ENCODE peak calls at places on chromosome 6, in eight cellular contexts. U, Q, M, S, V, F, Y and D are unnamed samples.

GRCh38 chr6:105177521-105177920 is 2.3 kb downstream of the POPDC3 start:
- DNase-seq in U (no peak), Q (no peak), M (no peak), S (no peak), V (no peak), F (no peak), Y (no peak), D (no peak)

GRCh38 chr6:18330548-18331066 is 56.5 kb upstream of the RNF144B start:
- DNase-seq in U (no peak), Q (no peak), M (no peak), S (no peak), V (no peak), F (no peak), Y (no peak), D (no peak)

GRCh38 chr6:138004423-138005287 is 102.6 kb downstream of the PERP start:
- DNase-seq in U (peak; percentile 53), Q (no peak), M (no peak), S (no peak), V (no peak), F (peak; percentile 41), Y (no peak), D (no peak)

GRCh38 chr6:27601668-27602254 is 128.9 kb upstream of the ZNF184 start:
- DNase-seq in U (peak; percentile 12), Q (no peak), M (no peak), S (no peak), V (peak; percentile 72), F (no peak), Y (no peak), D (no peak)

GRCh38 chr6:63410435-63411426 is 90.9 kb upstream of the LGSN start:
- DNase-seq in U (no peak), Q (no peak), M (no peak), S (no peak), V (no peak), F (no peak), Y (no peak), D (no peak)

GRCh38 chr6:5260111-5260620 is 584 bp downstream of the LYRM4 start:
- DNase-seq in U (peak; percentile 69), Q (no peak), M (peak; percentile 71), S (peak; percentile 40), V (peak; percentile 48), F (peak; percentile 39), Y (peak; percentile 63), D (peak; percentile 68)

GRCh38 chr6:5082487-5083306 is 2.4 kb upstream of the PPP1R3G start:
- DNase-seq in U (peak; percentile 61), Q (no peak), M (no peak), S (no peak), V (peak; percentile 66), F (peak; percentile 81), Y (no peak), D (no peak)

GRCh38 chr6:158068893-158069799 is 87.5 kb downstream of the SYNJ2 start:
- DNase-seq in U (peak; percentile 46), Q (no peak), M (no peak), S (no peak), V (peak; percentile 72), F (peak; percentile 58), Y (peak; percentile 75), D (no peak)

GRCh38 chr6:139960676-139961075 is 586.2 kb upstream of the CITED2 start:
- DNase-seq in U (no peak), Q (no peak), M (no peak), S (no peak), V (no peak), F (no peak), Y (no peak), D (no peak)

GRCh38 chr6:168390746-168391400 is 50.1 kb upstream of the SMOC2 start:
- DNase-seq in U (no peak), Q (no peak), M (no peak), S (no peak), V (no peak), F (no peak), Y (no peak), D (peak; percentile 49)

GRCh38 chr6:34608321-34609091 is 52.4 kb upstream of the SPDEF start:
- DNase-seq in U (no peak), Q (no peak), M (no peak), S (no peak), V (no peak), F (peak; percentile 61), Y (no peak), D (no peak)

GRCh38 chr6:81722503-81723223 is 29.8 kb downstream of the TENT5A start:
- DNase-seq in U (no peak), Q (no peak), M (no peak), S (no peak), V (no peak), F (no peak), Y (no peak), D (no peak)

GRCh38 chr6:105920071-105920470 is 166.1 kb upstream of the PRDM1 start:
- DNase-seq in U (no peak), Q (no peak), M (no peak), S (no peak), V (no peak), F (no peak), Y (no peak), D (no peak)

GRCh38 chr6:35449287-35449881 is 2.8 kb upstream of the FANCE start:
- DNase-seq in U (peak; percentile 78), Q (no peak), M (peak; percentile 27), S (no peak), V (peak; percentile 50), F (peak; percentile 72), Y (no peak), D (no peak)

GRCh38 chr6:138689849-138690248 is 83.7 kb upstream of the CCDC28A start:
- DNase-seq in U (no peak), Q (no peak), M (no peak), S (no peak), V (no peak), F (peak; percentile 36), Y (no peak), D (no peak)

GRCh38 chr6:106253731-106254130 is 71.8 kb downstream of the ATG5 start:
- DNase-seq in U (no peak), Q (no peak), M (no peak), S (no peak), V (no peak), F (peak; percentile 31), Y (no peak), D (no peak)

GRCh38 chr6:3749991-3750323 is 1.6 kb downstream of the PXDC1 start:
- DNase-seq in U (peak; percentile 86), Q (no peak), M (no peak), S (no peak), V (peak; percentile 34), F (peak; percentile 74), Y (peak; percentile 84), D (peak; percentile 57)

GRCh38 chr6:100892693-100893092 is 11.6 kb upstream of the ASCC3 start:
- DNase-seq in U (no peak), Q (no peak), M (no peak), S (no peak), V (no peak), F (no peak), Y (no peak), D (no peak)

GRCh38 chr6:30386166-30386565 is 41.2 kb downstream of the RPP21 start:
- DNase-seq in U (no peak), Q (no peak), M (no peak), S (no peak), V (no peak), F (no peak), Y (no peak), D (no peak)

GRCh38 chr6:37048851-37049734 is 43.6 kb downstream of the FGD2 start:
- DNase-seq in U (peak; percentile 90), Q (no peak), M (peak; percentile 74), S (peak; percentile 40), V (peak; percentile 77), F (peak; percentile 95), Y (no peak), D (peak; percentile 73)

GRCh38 chr6:10202581-10202980 is 212.3 kb downstream of the TFAP2A start:
- DNase-seq in U (no peak), Q (no peak), M (no peak), S (no peak), V (no peak), F (no peak), Y (no peak), D (no peak)

GRCh38 chr6:44855562-44856494 is 468.3 kb downstream of the CDC5L start:
- DNase-seq in U (peak; percentile 87), Q (no peak), M (no peak), S (no peak), V (no peak), F (peak; percentile 56), Y (no peak), D (no peak)

GRCh38 chr6:146914563-146915483 is 289.4 kb upstream of the STXBP5 start:
- DNase-seq in U (peak; percentile 97), Q (no peak), M (no peak), S (no peak), V (peak; percentile 83), F (peak; percentile 96), Y (peak; percentile 49), D (no peak)

GRCh38 chr6:37595859-37596258 is 96.2 kb upstream of the CCDC167 start:
- DNase-seq in U (no peak), Q (no peak), M (no peak), S (no peak), V (no peak), F (no peak), Y (no peak), D (no peak)

GRCh38 chr6:103858003-103858402 is 1001.7 kb downstream of the HACE1 start:
- DNase-seq in U (no peak), Q (no peak), M (no peak), S (no peak), V (no peak), F (no peak), Y (no peak), D (no peak)

GRCh38 chr6:138334000-138334399 is 43.7 kb upstream of the SMIM28 start:
- DNase-seq in U (no peak), Q (no peak), M (no peak), S (no peak), V (no peak), F (no peak), Y (no peak), D (no peak)

GRCh38 chr6:121826156-121826810 is 390.8 kb downstream of the GJA1 start:
- DNase-seq in U (peak; percentile 82), Q (no peak), M (no peak), S (no peak), V (peak; percentile 26), F (peak; percentile 95), Y (no peak), D (no peak)

GRCh38 chr6:156423075-156423474 is 354.1 kb upstream of the ARID1B start:
- DNase-seq in U (peak; percentile 9), Q (no peak), M (no peak), S (no peak), V (no peak), F (no peak), Y (no peak), D (no peak)

GRCh38 chr6:96611342-96611964 is 48.5 kb downstream of the FHL5 start:
- DNase-seq in U (no peak), Q (no peak), M (no peak), S (no peak), V (no peak), F (no peak), Y (no peak), D (no peak)

GRCh38 chr6:26594730-26595632 is 1.8 kb upstream of the ABT1 start:
- DNase-seq in U (peak; percentile 64), Q (no peak), M (no peak), S (no peak), V (peak; percentile 58), F (peak; percentile 86), Y (no peak), D (no peak)

GRCh38 chr6:30690403-30691207 is at the start of gene NRM:
- DNase-seq in U (peak; percentile 91), Q (peak; percentile 63), M (peak; percentile 61), S (peak; percentile 72), V (peak; percentile 79), F (peak; percentile 87), Y (peak; percentile 93), D (peak; percentile 89)

GRCh38 chr6:45688180-45688579 is 310.4 kb upstream of the SUPT3H start:
- DNase-seq in U (no peak), Q (no peak), M (no peak), S (no peak), V (no peak), F (no peak), Y (no peak), D (no peak)

GRCh38 chr6:159874475-159874874 is 16.3 kb upstream of the MAS1 start:
- DNase-seq in U (peak; percentile 80), Q (peak; percentile 22), M (no peak), S (no peak), V (no peak), F (peak; percentile 13), Y (peak; percentile 55), D (no peak)

GRCh38 chr6:11538049-11538798 is 675 bp downstream of the TMEM170B start:
- DNase-seq in U (peak; percentile 16), Q (peak; percentile 35), M (peak; percentile 7), S (peak; percentile 6), V (no peak), F (no peak), Y (peak; percentile 45), D (peak; percentile 22)